ENCODE peak calls at places on chromosomes 1 and 21, in seven cellular contexts. G is fibroblast of mammary gland, B is foreskin fibroblast, C is NB4, Q is upper lobe of left lung, S is mesendoderm, U is PC-9. M is an unnamed sample.

GRCh38 chr1:234538930-234539649 is 60.1 kb upstream of the TARBP1 start:
- DNase-seq in G (no peak), B (no peak), C (no peak), Q (no peak), S (no peak), U (no peak), M (no peak)

GRCh38 chr21:41953831-41954653 is at the start of gene C2CD2:
- DNase-seq in G (peak; percentile 70), B (peak; percentile 81), C (peak; percentile 77), Q (peak; percentile 50), S (peak; percentile 85), U (no peak), M (peak; percentile 65)

GRCh38 chr1:9352364-9353140 is 59.9 kb downstream of the SPSB1 start:
- DNase-seq in G (no peak), B (no peak), C (no peak), Q (no peak), S (no peak), U (no peak), M (no peak)

GRCh38 chr1:184329962-184330868 is 56.6 kb upstream of the C1orf21 start:
- DNase-seq in G (no peak), B (no peak), C (no peak), Q (peak; percentile 23), S (no peak), U (no peak), M (peak; percentile 57)

GRCh38 chr21:22536511-22536910 is 1538.3 kb downstream of the NCAM2 start:
- DNase-seq in G (peak; percentile 0), B (no peak), C (peak; percentile 74), Q (no peak), S (peak; percentile 10), U (peak; percentile 59), M (peak; percentile 27)

GRCh38 chr1:2638466-2639115 is 5.8 kb upstream of the MMEL1 start:
- DNase-seq in G (no peak), B (no peak), C (no peak), Q (no peak), S (no peak), U (no peak), M (no peak)

GRCh38 chr1:35589516-35590427 is 16.7 kb downstream of the TFAP2E start:
- DNase-seq in G (no peak), B (no peak), C (no peak), Q (no peak), S (no peak), U (no peak), M (no peak)

GRCh38 chr1:200042119-200042436 is 14.6 kb downstream of the NR5A2 start:
- DNase-seq in G (no peak), B (no peak), C (no peak), Q (no peak), S (peak; percentile 53), U (no peak), M (no peak)

GRCh38 chr1:17439250-17440073 is at the start of gene RCC2:
- DNase-seq in G (peak; percentile 78), B (peak; percentile 70), C (peak; percentile 80), Q (peak; percentile 64), S (peak; percentile 79), U (peak; percentile 38), M (peak; percentile 81)

GRCh38 chr1:220528679-220529529 is 968 bp downstream of the MARK1 start:
- DNase-seq in G (no peak), B (no peak), C (no peak), Q (no peak), S (peak; percentile 63), U (no peak), M (no peak)

GRCh38 chr1:2108213-2108876 is 58.1 kb downstream of the PRKCZ start:
- DNase-seq in G (peak; percentile 46), B (no peak), C (peak; percentile 69), Q (peak; percentile 56), S (peak; percentile 87), U (no peak), M (peak; percentile 64)

GRCh38 chr1:218302155-218302554 is 17.1 kb downstream of the RRP15 start:
- DNase-seq in G (no peak), B (no peak), C (no peak), Q (no peak), S (no peak), U (no peak), M (no peak)

GRCh38 chr1:218303176-218303575 is 18.1 kb downstream of the RRP15 start:
- DNase-seq in G (no peak), B (no peak), C (no peak), Q (no peak), S (no peak), U (no peak), M (no peak)

GRCh38 chr1:218298398-218298797 is 13.3 kb downstream of the RRP15 start:
- DNase-seq in G (no peak), B (no peak), C (no peak), Q (no peak), S (no peak), U (no peak), M (no peak)

GRCh38 chr1:218299416-218299815 is 14.3 kb downstream of the RRP15 start:
- DNase-seq in G (peak; percentile 73), B (peak; percentile 36), C (peak; percentile 36), Q (no peak), S (peak; percentile 54), U (peak; percentile 37), M (peak; percentile 80)

DNA sequence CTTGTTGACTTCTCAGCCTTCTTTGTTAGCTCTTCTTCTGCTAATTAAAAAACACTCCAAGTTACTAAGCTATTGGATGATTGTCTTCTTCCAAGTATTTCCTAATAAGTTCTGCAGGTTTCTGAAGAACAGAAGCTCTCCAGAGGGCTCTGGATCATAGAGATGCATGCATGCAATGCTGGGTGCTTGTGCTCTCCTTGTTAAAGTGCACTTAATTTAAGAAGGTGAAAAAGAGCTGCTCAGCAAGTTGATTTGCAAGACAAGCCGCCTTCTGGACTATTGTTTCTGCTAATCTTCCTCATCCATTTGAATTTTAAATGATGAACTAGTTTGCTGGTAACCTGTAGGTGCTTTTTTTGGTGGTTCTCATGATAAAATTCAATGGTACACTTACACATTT is 16.1 kb downstream of the RRP15 start:
- DNase-seq in G (no peak), B (no peak), C (no peak), Q (no peak), S (no peak), U (no peak), M (no peak)
- H3K4me3 ChIP-seq in G (no peak overlapping the region), B (no peak overlapping the region), C (no peak overlapping the region), Q (no peak overlapping the region), S (no peak overlapping the region), U (no peak overlapping the region), M (no peak overlapping the region)

DNA sequence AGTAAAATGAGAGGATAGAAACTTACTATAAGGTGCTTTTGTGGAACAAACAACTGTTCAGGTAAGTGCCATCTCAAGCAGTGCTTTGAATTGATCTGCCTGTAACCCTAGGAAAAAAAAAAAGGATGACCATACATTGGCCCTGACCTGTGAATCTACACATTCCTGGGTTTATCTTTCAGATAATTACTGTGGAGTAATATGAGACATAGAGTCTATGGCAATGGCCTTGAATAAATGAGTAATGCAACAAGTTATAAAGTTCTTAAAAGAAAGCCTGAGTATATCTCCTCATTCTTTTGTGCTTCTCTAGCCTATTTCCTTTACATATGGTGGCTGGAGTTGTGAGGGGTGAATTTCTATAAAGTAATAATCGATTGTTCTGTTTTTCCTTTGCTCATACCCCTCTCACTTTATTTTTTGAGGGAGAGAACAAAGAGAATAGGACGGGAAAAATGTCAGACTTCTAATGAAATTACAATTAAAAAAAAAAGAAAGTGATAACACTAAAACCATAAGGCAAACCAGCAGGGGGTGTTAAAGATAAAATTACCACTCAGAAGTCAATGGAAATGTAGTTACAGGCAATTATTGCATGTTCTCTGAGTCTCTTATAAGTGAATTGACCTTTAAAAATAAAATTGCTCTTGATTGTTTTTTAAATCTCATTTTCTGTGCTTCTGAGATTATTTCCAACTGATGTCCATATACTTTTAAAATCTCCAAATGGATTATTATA is 12.4 kb upstream of the ATP1A1 start:
- DNase-seq in G (peak; percentile 54), B (no peak), C (no peak), Q (no peak), S (no peak), U (peak; percentile 65), M (peak; percentile 51)
- H3K4me3 ChIP-seq in G (no peak overlapping the region), B (no peak overlapping the region), C (no peak overlapping the region), Q (no peak overlapping the region), S (no peak overlapping the region), U (no peak overlapping the region), M (no peak overlapping the region)

GRCh38 chr1:153748903-153749302 is 21.1 kb downstream of the INTS3 start:
- DNase-seq in G (no peak), B (no peak), C (no peak), Q (no peak), S (no peak), U (no peak), M (no peak)

GRCh38 chr1:153742411-153743142 is 14.7 kb downstream of the INTS3 start:
- DNase-seq in G (peak; percentile 87), B (no peak), C (peak; percentile 26), Q (no peak), S (peak; percentile 30), U (no peak), M (peak; percentile 76)

GRCh38 chr1:153749408-153750005 is 21.7 kb downstream of the INTS3 start:
- DNase-seq in G (peak; percentile 87), B (peak; percentile 76), C (peak; percentile 82), Q (peak; percentile 96), S (peak; percentile 87), U (peak; percentile 66), M (peak; percentile 90)

GRCh38 chr1:153745417-153745816 is 17.6 kb downstream of the INTS3 start:
- DNase-seq in G (no peak), B (no peak), C (no peak), Q (no peak), S (peak; percentile 96), U (no peak), M (no peak)

DNA sequence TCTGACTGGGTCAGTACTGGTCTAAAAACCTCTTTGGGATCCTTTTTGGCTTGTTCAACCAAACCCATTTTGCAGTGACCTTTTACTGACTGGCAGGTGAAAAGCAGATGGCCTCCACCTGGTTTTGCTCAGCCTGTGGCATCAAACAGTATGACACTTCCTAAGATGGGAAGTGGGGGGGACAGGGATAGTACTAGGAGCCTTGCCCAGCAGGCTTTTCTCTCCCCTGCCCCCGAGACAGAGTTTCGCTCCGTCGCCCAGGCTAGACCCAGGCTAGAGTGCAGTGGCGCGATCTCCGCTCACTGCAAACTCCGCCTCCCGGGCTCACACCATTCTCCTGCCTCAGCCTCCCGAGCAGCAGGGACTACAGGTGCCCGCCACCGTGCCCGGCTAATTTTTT is 18.3 kb downstream of the INTS3 start:
- DNase-seq in G (no peak), B (no peak), C (no peak), Q (no peak), S (peak; percentile 44), U (no peak), M (no peak)
- H3K4me3 ChIP-seq in G (no peak overlapping the region), B (no peak overlapping the region), C (no peak overlapping the region), Q (no peak overlapping the region), S (no peak overlapping the region), U (no peak overlapping the region), M (no peak overlapping the region)

GRCh38 chr1:248821101-248821500 is 4.6 kb downstream of the SH3BP5L start:
- DNase-seq in G (peak; percentile 86), B (peak; percentile 94), C (no peak), Q (no peak), S (peak; percentile 81), U (no peak), M (peak; percentile 52)
- H3K4me3 ChIP-seq in G (no peak overlapping the region), B (no peak overlapping the region), C (no peak overlapping the region), Q (no peak overlapping the region), S (no peak overlapping the region), U (no peak overlapping the region), M (no peak overlapping the region)

DNA sequence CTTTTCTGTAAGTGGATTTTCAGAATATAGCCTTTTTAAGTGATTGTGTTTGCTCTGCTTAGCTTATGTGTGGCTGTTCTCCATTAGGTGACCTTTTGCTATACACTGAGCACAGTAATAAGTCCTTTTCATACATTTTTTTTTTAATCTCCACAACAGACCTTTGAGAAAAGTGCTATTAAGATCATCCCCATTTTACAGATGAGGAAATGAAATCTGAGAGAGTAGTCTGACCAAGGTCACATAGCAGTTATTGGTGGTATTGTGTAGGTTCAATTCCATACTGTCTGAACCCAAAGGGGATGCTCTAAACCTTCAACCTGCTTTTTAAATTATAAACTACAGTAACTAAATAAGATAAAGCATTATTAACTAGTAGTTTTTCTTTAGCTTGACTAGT is 1.7 kb downstream of the PRRC2C start:
- DNase-seq in G (no peak), B (no peak), C (no peak), Q (no peak), S (no peak), U (no peak), M (no peak)
- H3K4me3 ChIP-seq in G (peak overlapping the region; percentile 94), B (peak overlapping the region; percentile 100), C (peak overlapping the region; percentile 98), Q (no peak overlapping the region), S (no peak overlapping the region), U (peak overlapping the region; percentile 96), M (peak overlapping the region; percentile 99)